ENCODE peak calls at places on chromosomes 6 and 20, in seven cellular contexts. K, N, P, M, E, H and U are unnamed samples.

GRCh38 chr20:46087161-46087560 is 2.6 kb downstream of the NCOA5 start:
- DNase-seq in K (peak; percentile 19), N (no peak), P (no peak), M (no peak), E (no peak), H (no peak), U (no peak)

GRCh38 chr6:112029045-112029822 is 24.7 kb upstream of the CCN6 start:
- DNase-seq in K (peak; percentile 68), N (peak; percentile 60), P (peak; percentile 66), M (peak; percentile 76), E (peak; percentile 60), H (peak; percentile 86), U (no peak)

GRCh38 chr6:45822269-45822812 is 193.3 kb downstream of the CLIC5 start:
- DNase-seq in K (no peak), N (no peak), P (no peak), M (no peak), E (no peak), H (no peak), U (no peak)

GRCh38 chr6:90521955-90522354 is 64.9 kb downstream of the MAP3K7 start:
- DNase-seq in K (no peak), N (no peak), P (no peak), M (no peak), E (no peak), H (no peak), U (no peak)

GRCh38 chr6:2749972-2750600 is 636 bp downstream of the MYLK4 start:
- DNase-seq in K (peak; percentile 50), N (peak; percentile 50), P (peak; percentile 60), M (peak; percentile 67), E (peak; percentile 70), H (peak; percentile 68), U (no peak)

GRCh38 chr6:154582696-154583095 is 72.2 kb upstream of the CNKSR3 start:
- DNase-seq in K (no peak), N (no peak), P (no peak), M (no peak), E (no peak), H (no peak), U (no peak)

GRCh38 chr6:169624785-169625184 is 77.0 kb downstream of the WDR27 start:
- DNase-seq in K (no peak), N (no peak), P (no peak), M (no peak), E (no peak), H (no peak), U (no peak)

GRCh38 chr20:50191566-50192363 is 1.1 kb downstream of the CEBPB start:
- DNase-seq in K (peak; percentile 75), N (no peak), P (no peak), M (peak; percentile 47), E (peak; percentile 55), H (peak; percentile 84), U (no peak)

GRCh38 chr6:106973018-106973840 is 1.3 kb downstream of the CD24 start:
- DNase-seq in K (no peak), N (no peak), P (no peak), M (peak; percentile 52), E (peak; percentile 46), H (peak; percentile 74), U (no peak)

GRCh38 chr6:53492860-53493634 is 51.9 kb downstream of the GCLC start:
- DNase-seq in K (peak; percentile 74), N (no peak), P (no peak), M (no peak), E (no peak), H (peak; percentile 51), U (no peak)

GRCh38 chr6:135568366-135568765 is 70.8 kb upstream of the AHI1 start:
- DNase-seq in K (no peak), N (peak; percentile 26), P (peak; percentile 44), M (peak; percentile 34), E (peak; percentile 10), H (no peak), U (no peak)

GRCh38 chr20:57208198-57208597 is 58.2 kb downstream of the BMP7 start:
- DNase-seq in K (no peak), N (no peak), P (no peak), M (no peak), E (no peak), H (no peak), U (no peak)

GRCh38 chr6:87407531-87407895 is 259 bp upstream of the CFAP206 start:
- DNase-seq in K (no peak), N (peak; percentile 38), P (peak; percentile 40), M (no peak), E (no peak), H (no peak), U (no peak)

GRCh38 chr6:37548067-37548674 is 48.5 kb upstream of the CCDC167 start:
- DNase-seq in K (no peak), N (no peak), P (no peak), M (no peak), E (no peak), H (no peak), U (no peak)

GRCh38 chr6:90204327-90204726 is 92.3 kb downstream of the BACH2 start:
- DNase-seq in K (no peak), N (no peak), P (no peak), M (no peak), E (no peak), H (peak; percentile 11), U (no peak)

GRCh38 chr6:42454428-42454791 is 2.7 kb upstream of the TRERF1 start:
- DNase-seq in K (no peak), N (no peak), P (peak; percentile 39), M (peak; percentile 69), E (peak; percentile 36), H (peak; percentile 70), U (no peak)

GRCh38 chr6:28525496-28526039 is at the start of gene GPX5:
- DNase-seq in K (no peak), N (no peak), P (no peak), M (no peak), E (no peak), H (no peak), U (no peak)

GRCh38 chr6:159931112-159931511 is 37.8 kb upstream of the IGF2R start:
- DNase-seq in K (no peak), N (no peak), P (no peak), M (no peak), E (no peak), H (no peak), U (no peak)

GRCh38 chr6:129393659-129394058 is 316.3 kb downstream of the ARHGAP18 start:
- DNase-seq in K (no peak), N (no peak), P (no peak), M (no peak), E (no peak), H (no peak), U (no peak)

GRCh38 chr6:168242111-168242510 is 77.5 kb downstream of the DACT2 start:
- DNase-seq in K (no peak), N (no peak), P (no peak), M (no peak), E (no peak), H (no peak), U (no peak)

GRCh38 chr6:22041797-22042489 is 254.9 kb downstream of the PRL start:
- DNase-seq in K (no peak), N (no peak), P (no peak), M (no peak), E (no peak), H (no peak), U (no peak)

GRCh38 chr20:19828233-19828632 is 70.2 kb downstream of the RIN2 start:
- DNase-seq in K (peak; percentile 71), N (no peak), P (no peak), M (no peak), E (no peak), H (no peak), U (no peak)
- H3K27ac ChIP-seq in K (peak overlapping the region; percentile 31), N (no peak overlapping the region), P (no peak overlapping the region), M (no peak overlapping the region), E (no peak overlapping the region), H (no peak overlapping the region), U (no peak overlapping the region)

GRCh38 chr6:158910484-158911075 is 89.4 kb downstream of the RSPH3 start:
- DNase-seq in K (no peak), N (no peak), P (no peak), M (peak; percentile 57), E (no peak), H (peak; percentile 76), U (no peak)
- H3K4me3 ChIP-seq in K (no peak overlapping the region), N (no peak overlapping the region), P (no peak overlapping the region), M (peak overlapping the region; percentile 10), E (no peak overlapping the region), H (peak overlapping the region; percentile 31), U (no peak overlapping the region)

GRCh38 chr6:133187657-133188453 is 53.3 kb upstream of the EYA4 start:
- DNase-seq in K (no peak), N (no peak), P (no peak), M (no peak), E (no peak), H (no peak), U (no peak)

GRCh38 chr6:133183691-133184090 is 57.5 kb upstream of the EYA4 start:
- DNase-seq in K (no peak), N (no peak), P (no peak), M (no peak), E (no peak), H (no peak), U (no peak)

GRCh38 chr6:133187114-133187513 is 54.0 kb upstream of the EYA4 start:
- DNase-seq in K (no peak), N (no peak), P (no peak), M (no peak), E (no peak), H (no peak), U (no peak)

GRCh38 chr6:133185731-133186130 is 55.4 kb upstream of the EYA4 start:
- DNase-seq in K (no peak), N (no peak), P (no peak), M (no peak), E (no peak), H (no peak), U (no peak)

DNA sequence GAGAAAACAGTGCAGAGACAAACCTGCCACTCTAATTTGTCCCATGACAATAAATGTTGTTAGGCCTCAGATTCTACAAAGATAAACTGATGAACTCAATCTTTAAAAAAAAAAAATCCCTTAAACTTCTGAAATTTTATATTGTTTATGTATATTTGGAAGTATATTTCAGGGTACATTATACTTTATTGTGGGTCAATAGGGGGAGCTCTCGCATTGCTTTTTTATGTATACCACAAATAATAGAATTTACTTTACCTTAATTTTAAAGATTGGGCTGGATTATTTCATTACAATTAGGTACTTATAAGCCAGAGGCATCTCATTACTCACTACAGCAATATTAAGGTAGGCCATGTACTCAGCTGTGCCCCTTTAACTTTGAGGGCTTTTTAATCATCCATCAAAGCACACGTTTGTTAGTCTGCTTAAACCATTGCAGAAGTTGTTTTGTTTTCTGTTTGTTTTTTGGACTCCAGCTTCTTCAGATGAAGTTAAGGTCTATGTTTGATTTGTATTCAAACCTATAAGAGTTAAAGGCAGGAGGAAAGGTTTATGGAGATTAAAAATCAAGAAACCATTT is 56.3 kb upstream of the EYA4 start:
- DNase-seq in K (peak; percentile 23), N (no peak), P (no peak), M (no peak), E (no peak), H (peak; percentile 29), U (no peak)
- TF ChIP-seq CTCF in K (peak; percentile 74), N (no peak), P (peak; percentile 24), M (no peak), E (peak; percentile 49), H (peak; percentile 84), U (peak; percentile 27)

DNA sequence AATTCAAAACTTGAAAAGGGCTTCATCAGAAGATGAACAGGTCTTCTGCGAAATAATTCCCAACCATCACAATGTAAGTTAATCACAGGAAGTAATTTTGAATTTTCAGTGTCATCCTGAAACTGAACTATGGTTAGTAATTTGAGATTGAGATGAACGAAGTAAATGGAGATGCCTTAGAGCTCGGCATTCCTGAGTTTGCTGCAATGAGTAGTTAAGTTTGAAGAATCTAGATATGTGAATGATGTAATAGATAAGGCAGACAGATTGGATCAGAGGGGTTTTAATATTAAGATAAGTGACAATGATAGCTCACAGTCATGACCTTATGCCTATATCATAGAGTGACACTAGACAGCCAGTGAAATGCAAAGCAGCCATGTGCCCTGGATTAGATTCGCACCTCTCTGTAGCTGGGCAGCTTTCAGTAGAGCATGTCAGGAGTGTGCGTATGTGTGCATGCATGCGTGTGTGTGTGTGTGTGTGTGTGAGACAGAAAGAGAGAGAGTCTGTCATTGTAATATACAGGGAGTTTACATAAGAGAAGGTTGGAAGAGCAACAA is 232.9 kb downstream of the GMPR start:
- DNase-seq in K (no peak), N (no peak), P (no peak), M (no peak), E (peak; percentile 14), H (no peak), U (no peak)
- H3K27ac ChIP-seq in K (no peak overlapping the region), N (no peak overlapping the region), P (no peak overlapping the region), M (no peak overlapping the region), E (no peak overlapping the region), H (no peak overlapping the region), U (peak overlapping the region; percentile 38)